ENCODE peak calls at places on chromosomes 12 and 14, in five cellular contexts. D is NCI-H187, S is hippocampal formation, X is non-pigmented ciliary epithelial cell, T is foreskin fibroblast. Q is an unnamed sample.

GRCh38 chr14:29757711-29758233 is 169.9 kb downstream of the PRKD1 start:
- DNase-seq in X (no peak), T (no peak), S (no peak), D (no peak), Q (no peak)

GRCh38 chr12:50103351-50103750 is 457 bp upstream of the GPD1 start:
- DNase-seq in T (no peak), D (no peak), X (no peak), S (no peak), Q (no peak)

GRCh38 chr14:26392498-26392897 is 205.3 kb downstream of the NOVA1 start:
- DNase-seq in D (no peak), T (no peak), S (no peak), X (no peak), Q (no peak)

GRCh38 chr14:69624131-69624530 is 12.7 kb downstream of the SUSD6 start:
- DNase-seq in X (no peak), S (no peak), D (no peak), T (no peak), Q (no peak)

GRCh38 chr14:81455344-81455743 is 55.2 kb upstream of the STON2 start:
- DNase-seq in S (no peak), X (no peak), T (no peak), D (no peak), Q (no peak)

GRCh38 chr14:89489796-89490506 is 72.9 kb upstream of the FOXN3 start:
- DNase-seq in S (no peak), T (peak), X (no peak), D (no peak), Q (no peak)

GRCh38 chr12:106766393-106766826 is 8.1 kb upstream of the RIC8B start:
- DNase-seq in D (no peak), T (peak), X (no peak), S (no peak), Q (no peak)

GRCh38 chr12:113252494-113252893 is 31.2 kb downstream of the TPCN1 start:
- DNase-seq in X (no peak), D (no peak), T (no peak), S (no peak), Q (no peak)

GRCh38 chr14:65336191-65336591 is 76.3 kb upstream of the FUT8 start:
- DNase-seq in T (peak), D (no peak), S (no peak), X (no peak), Q (no peak)

GRCh38 chr12:164207-164606 is 49.8 kb downstream of the SLC6A12 start:
- DNase-seq in X (no peak), S (no peak), T (no peak), D (peak), Q (no peak)

GRCh38 chr12:52692253-52692652 is 11.1 kb downstream of the KRT77 start:
- DNase-seq in T (no peak), S (no peak), X (no peak), D (no peak), Q (no peak)

GRCh38 chr12:19000836-19001235 is 128.7 kb upstream of the PLEKHA5 start:
- DNase-seq in D (no peak), T (no peak), S (no peak), X (no peak), Q (no peak)

GRCh38 chr12:88934163-88934747 is 354.0 kb upstream of the KITLG start:
- DNase-seq in X (no peak), D (no peak), T (peak), S (no peak), Q (no peak)

GRCh38 chr12:133130808-133131128 is 341 bp downstream of the ZNF10 start:
- DNase-seq in D (peak), S (no peak), X (no peak), T (no peak), Q (peak)

GRCh38 chr14:57066887-57067513 is 201.7 kb downstream of the EXOC5 start:
- DNase-seq in S (peak), T (peak), X (no peak), D (no peak), Q (peak)

GRCh38 chr12:3138896-3139590 is 61.9 kb downstream of the TSPAN9 start:
- DNase-seq in T (no peak), S (no peak), X (no peak), D (no peak), Q (no peak)

GRCh38 chr12:61365001-61365400 is 895.2 kb upstream of the USP15 start:
- DNase-seq in D (no peak), X (peak), S (no peak), T (no peak), Q (no peak)

GRCh38 chr12:91603060-91603459 is 420.4 kb upstream of the DCN start:
- DNase-seq in T (peak), D (no peak), X (no peak), S (no peak), Q (no peak)

GRCh38 chr12:86669010-86669409 is 412.8 kb upstream of the MGAT4C start:
- DNase-seq in D (no peak), X (no peak), S (no peak), T (no peak), Q (no peak)

GRCh38 chr12:96876966-96877365 is 30.1 kb upstream of the NEDD1 start:
- DNase-seq in S (no peak), D (no peak), T (peak), X (no peak), Q (no peak)

GRCh38 chr14:76957224-76957881 is 71.2 kb downstream of the IRF2BPL start:
- DNase-seq in D (peak), S (no peak), T (no peak), X (no peak), Q (no peak)

GRCh38 chr12:20596036-20596435 is 99.1 kb upstream of the SLCO1C1 start:
- DNase-seq in T (peak), X (no peak), S (no peak), D (no peak), Q (no peak)

GRCh38 chr14:84976805-84977204 is 553.1 kb upstream of the FLRT2 start:
- DNase-seq in X (no peak), S (no peak), T (no peak), D (no peak), Q (no peak)

GRCh38 chr12:105330283-105330937 is at the start of gene C12orf75:
- DNase-seq in X (no peak), T (peak), S (peak), D (peak), Q (peak)

GRCh38 chr12:68163546-68164210 is 4.1 kb upstream of the IFNG start:
- DNase-seq in X (no peak), D (no peak), S (no peak), T (no peak), Q (no peak)

GRCh38 chr14:68808696-68809095 is 15.8 kb upstream of the ZFP36L1 start:
- DNase-seq in S (no peak), X (no peak), T (no peak), D (no peak), Q (no peak)

GRCh38 chr12:118979763-118980406 is 1.5 kb upstream of the SRRM4 start:
- DNase-seq in D (peak), S (peak), T (peak), X (no peak), Q (peak)

GRCh38 chr12:124804011-124804621 is 59.5 kb downstream of the SCARB1 start:
- DNase-seq in S (no peak), D (no peak), T (peak), X (no peak), Q (no peak)

GRCh38 chr12:91778938-91779400 is 366.7 kb downstream of the BTG1 start:
- DNase-seq in X (peak), T (peak), S (no peak), D (no peak), Q (peak)

GRCh38 chr12:26847431-26847830 is 14.4 kb upstream of the ITPR2 start:
- DNase-seq in S (no peak), X (no peak), D (no peak), T (no peak), Q (no peak)

GRCh38 chr12:57280234-57281062 is 29.5 kb upstream of the STAC3 start:
- DNase-seq in D (no peak), S (no peak), T (peak), X (peak), Q (peak)

GRCh38 chr12:132739600-132740312 is 21.9 kb downstream of the ANKLE2 start:
- DNase-seq in S (no peak), X (no peak), T (no peak), D (no peak), Q (no peak)